ENCODE peak calls at places on chromosomes 4 and X, in four cellular contexts. B is uterus, R is brain microvascular endothelial cell, E is right lobe of liver. I is an unnamed sample.

GRCh38 chr4:113901994-113902787 is 77.3 kb downstream of the ARSJ start:
- DNase-seq in B (no peak), R (no peak), E (peak), I (no peak)

GRCh38 chr4:2846172-2846571 is 2.5 kb downstream of the ADD1 start:
- DNase-seq in B (no peak), R (no peak), E (no peak), I (no peak)

GRCh38 chr4:112633477-112634235 is 3.1 kb downstream of the ZGRF1 start:
- DNase-seq in B (no peak), R (no peak), E (no peak), I (no peak)

GRCh38 chr4:6755088-6755753 is 27.3 kb upstream of the KIAA0232 start:
- DNase-seq in B (no peak), R (no peak), E (peak), I (no peak)

GRCh38 chr4:3531887-3532713 is at the start of gene LRPAP1:
- DNase-seq in B (peak), R (peak), E (peak), I (peak)

GRCh38 chrX:38484607-38485498 is 76.5 kb upstream of the TSPAN7 start:
- DNase-seq in B (no peak), R (no peak), E (no peak), I (no peak)

GRCh38 chr4:143397335-143397734 is 60.7 kb downstream of the GAB1 start:
- DNase-seq in B (no peak), R (no peak), E (no peak), I (no peak)

GRCh38 chrX:85017721-85018120 is 14.0 kb downstream of the APOOL start:
- DNase-seq in B (no peak), R (peak), E (no peak), I (no peak)

GRCh38 chr4:166042510-166043055 is 169.5 kb downstream of the TLL1 start:
- DNase-seq in B (no peak), R (no peak), E (no peak), I (no peak)

GRCh38 chrX:30674799-30675198 is 21.6 kb downstream of the GK start:
- DNase-seq in B (no peak), R (no peak), E (no peak), I (no peak)

GRCh38 chrX:17939724-17940123 is 78.6 kb upstream of the RAI2 start:
- DNase-seq in B (peak), R (no peak), E (no peak), I (no peak)

GRCh38 chrX:57641338-57641737 is 38.7 kb downstream of the NLRP2B start:
- DNase-seq in B (no peak), R (no peak), E (no peak), I (no peak)

GRCh38 chr4:65089666-65090065 is 580.6 kb downstream of the EPHA5 start:
- DNase-seq in B (no peak), R (peak), E (no peak), I (no peak)

GRCh38 chr4:95165926-95166524 is 382.7 kb downstream of the UNC5C start:
- DNase-seq in B (peak), R (peak), E (no peak), I (no peak)

GRCh38 chrX:2488621-2489285 is 12.0 kb downstream of the DHRSX start:
- DNase-seq in B (no peak), R (no peak), E (no peak), I (no peak)

GRCh38 chr4:185461565-185461964 is 10.0 kb downstream of the CCDC110 start:
- DNase-seq in B (no peak), R (no peak), E (no peak), I (no peak)

GRCh38 chr4:10664408-10664807 is 20.2 kb downstream of the CLNK start:
- DNase-seq in B (peak), R (peak), E (no peak), I (no peak)

GRCh38 chr4:20311863-20312262 is 60.2 kb downstream of the SLIT2 start:
- DNase-seq in B (no peak), R (no peak), E (no peak), I (no peak)

GRCh38 chr4:154277164-154277563 is 214.4 kb downstream of the DCHS2 start:
- DNase-seq in B (no peak), R (no peak), E (no peak), I (no peak)

GRCh38 chrX:104565791-104566687 is at the start of gene IL1RAPL2:
- DNase-seq in B (no peak), R (no peak), E (peak), I (no peak)

GRCh38 chr4:168564024-168564423 is 67.2 kb downstream of the PALLD start:
- DNase-seq in B (no peak), R (no peak), E (no peak), I (no peak)

GRCh38 chr4:138864961-138865720 is 150.4 kb upstream of the NOCT start:
- DNase-seq in B (no peak), R (no peak), E (no peak), I (no peak)

GRCh38 chr4:138867404-138867803 is 148.2 kb upstream of the NOCT start:
- DNase-seq in B (no peak), R (no peak), E (no peak), I (no peak)

GRCh38 chr4:138868562-138868961 is 147.0 kb upstream of the NOCT start:
- DNase-seq in B (peak), R (no peak), E (no peak), I (no peak)

GRCh38 chr4:138865765-138866164 is 149.8 kb upstream of the NOCT start:
- DNase-seq in B (no peak), R (no peak), E (no peak), I (no peak)

DNA sequence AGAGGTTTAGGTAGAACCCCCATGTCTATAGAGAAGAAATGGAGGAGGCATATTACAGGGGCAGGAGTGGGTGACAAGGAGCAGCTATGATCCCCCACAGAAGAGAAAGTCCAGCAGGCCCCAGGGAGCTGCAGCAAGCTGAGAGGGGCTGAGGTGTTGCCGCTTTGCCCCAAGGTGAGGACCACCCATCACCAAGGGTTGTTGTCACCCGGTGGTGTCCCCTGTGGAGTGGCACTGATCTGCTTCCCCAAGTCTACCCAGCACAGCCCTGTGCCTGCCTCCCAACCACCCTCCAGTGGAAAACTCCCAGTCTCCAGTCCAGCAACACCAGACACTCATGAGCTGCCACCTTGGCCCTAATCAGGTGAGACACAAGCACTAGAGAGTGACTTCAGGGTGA is 149.3 kb upstream of the NOCT start:
- DNase-seq in B (no peak), R (no peak), E (no peak), I (no peak)
- H3K27ac ChIP-seq in B (no peak), R (no peak), E (no peak), I (no peak)

DNA sequence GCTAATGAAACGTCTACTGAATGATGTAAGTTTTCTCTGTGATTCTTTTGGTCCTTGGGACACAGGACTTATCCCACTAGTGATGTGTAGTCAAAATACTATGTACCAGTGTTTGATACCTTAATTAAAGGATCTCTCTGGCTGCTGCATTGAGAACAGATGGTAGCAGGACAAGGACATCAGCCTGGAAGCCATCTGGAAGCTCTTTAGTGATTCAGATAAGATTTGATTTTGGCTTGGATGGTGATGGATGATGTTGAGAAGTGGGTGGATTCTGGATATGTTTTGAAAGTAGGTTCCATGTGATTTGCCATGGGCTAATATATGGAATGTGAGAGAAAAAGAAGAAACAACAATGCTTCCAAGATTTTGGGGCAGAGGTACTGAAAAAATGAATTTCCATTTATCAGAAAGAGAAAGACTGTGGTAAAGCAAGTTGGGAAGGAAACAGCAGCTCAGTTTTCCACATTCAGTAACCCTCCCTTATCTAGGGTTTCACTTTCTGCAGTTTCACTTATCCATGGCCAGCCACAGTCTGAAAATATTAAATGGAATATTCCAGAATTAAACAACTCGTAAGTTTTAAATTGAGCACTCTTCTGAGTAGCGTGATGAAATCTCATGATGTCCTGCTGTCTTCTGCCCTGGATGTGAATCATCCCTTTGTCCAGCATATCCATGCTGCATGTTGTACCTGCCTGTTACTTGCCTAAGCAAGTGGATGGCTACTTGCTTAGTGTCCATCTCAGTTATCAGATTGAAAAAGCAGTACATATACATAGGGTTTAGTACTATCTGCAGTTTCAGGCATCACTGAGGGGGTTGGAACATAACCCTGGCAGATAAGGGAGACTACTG is 15.6 kb downstream of the CD38 start:
- DNase-seq in B (no peak), R (no peak), E (no peak), I (no peak)
- H3K4me3 ChIP-seq in B (no peak), R (no peak), E (no peak), I (no peak)

DNA sequence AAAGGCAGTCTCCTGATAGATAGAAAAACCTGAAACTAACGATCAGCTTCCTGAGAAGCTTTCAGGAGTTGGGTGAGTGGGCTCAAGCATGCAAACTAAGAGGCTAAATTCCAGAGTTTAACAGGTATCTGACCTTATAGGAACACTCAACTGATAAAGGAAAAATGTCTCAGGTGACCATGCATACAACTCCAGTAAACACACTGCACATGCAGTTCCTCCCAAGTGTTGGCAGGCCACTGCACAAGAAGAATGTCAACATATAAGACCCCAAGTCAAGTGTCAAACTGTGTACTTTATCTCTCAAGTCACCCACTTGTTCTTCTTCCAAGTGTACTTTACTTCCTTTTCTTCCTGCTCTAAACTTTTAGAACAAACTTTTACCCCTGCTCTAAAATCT is 981.2 kb downstream of the FAM133A start:
- DNase-seq in B (no peak), R (no peak), E (no peak), I (no peak)
- H3K27ac ChIP-seq in B (no peak), R (no peak), E (no peak), I (no peak)

GRCh38 chrX:53263597-53264094 is 17.7 kb downstream of the IQSEC2 start:
- DNase-seq in B (no peak), R (peak), E (no peak), I (no peak)

GRCh38 chrX:53266914-53267313 is 14.5 kb downstream of the IQSEC2 start:
- DNase-seq in B (no peak), R (no peak), E (no peak), I (no peak)

GRCh38 chrX:53266175-53266574 is 15.2 kb downstream of the IQSEC2 start:
- DNase-seq in B (no peak), R (no peak), E (no peak), I (no peak)

GRCh38 chrX:53268173-53268572 is 13.2 kb downstream of the IQSEC2 start:
- DNase-seq in B (no peak), R (no peak), E (no peak), I (no peak)

DNA sequence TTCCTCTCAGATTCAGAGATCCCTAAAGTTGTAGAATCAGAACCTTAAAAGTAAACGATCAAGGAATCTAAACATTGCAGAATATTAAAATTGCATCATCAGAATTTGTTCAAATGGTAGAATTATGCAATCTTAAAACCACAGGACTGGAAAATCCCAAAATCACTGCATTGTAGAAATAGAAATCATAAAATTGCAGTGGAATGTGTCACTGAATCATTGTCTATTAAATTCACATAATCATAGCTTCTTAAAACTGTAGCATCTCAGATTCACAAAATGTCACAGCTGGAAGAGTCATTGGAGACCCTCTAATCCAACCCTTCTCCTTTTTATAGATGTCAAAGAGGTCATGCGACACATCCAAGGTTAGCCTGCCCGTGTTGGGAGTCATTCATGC is 15.6 kb downstream of the IQSEC2 start:
- DNase-seq in B (no peak), R (no peak), E (no peak), I (no peak)
- H3K4me3 ChIP-seq in B (no peak), R (no peak), E (no peak), I (no peak)

DNA sequence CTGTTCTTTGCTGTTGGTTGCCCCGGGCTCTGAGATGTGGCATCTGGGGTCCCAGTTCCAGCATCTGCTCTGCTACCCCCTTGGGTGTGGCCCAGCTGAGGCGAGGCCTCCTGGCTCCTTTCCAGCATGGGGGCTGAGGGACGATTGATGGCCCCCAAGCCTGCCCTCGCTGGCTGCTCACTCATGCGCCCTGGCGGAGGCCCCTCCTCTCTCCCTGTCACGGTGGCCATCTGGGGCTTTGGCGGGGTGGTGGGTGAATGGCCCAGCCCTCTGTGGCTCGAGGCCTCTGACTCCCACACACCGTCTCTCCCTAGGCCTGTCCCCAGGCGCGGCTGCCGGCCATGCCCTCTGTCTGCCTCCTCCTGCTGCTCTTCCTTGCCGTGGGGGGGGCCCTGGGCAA is 1.8 kb downstream of the PLXNA3 start:
- DNase-seq in B (no peak), R (no peak), E (no peak), I (no peak)
- H3K27ac ChIP-seq in B (no peak), R (no peak), E (no peak), I (peak)

GRCh38 chr4:138912714-138913340 is 102.8 kb upstream of the NOCT start:
- DNase-seq in B (no peak), R (no peak), E (no peak), I (no peak)
- H3K4me3 ChIP-seq in B (no peak), R (no peak), E (no peak), I (no peak)